ENCODE peak calls at places on chromosomes 1 and 21, in seven cellular contexts. T is fibroblast of the aortic adventitia, A is BJ, C is A549, S is SK-N-SH, W is IMR-90, E is mucosa of descending colon. J is an unnamed sample.

GRCh38 chr1:86692636-86693035 is 11.7 kb upstream of the SH3GLB1 start:
- DNase-seq in T (no peak), W (no peak), E (no peak), S (no peak), C (no peak), A (no peak), J (no peak)

GRCh38 chr1:17109897-17110554 is 9.2 kb downstream of the PADI2 start:
- DNase-seq in T (no peak), E (peak), W (no peak), S (no peak), C (no peak), A (no peak), J (no peak)

GRCh38 chr1:222777977-222778376 is 36.9 kb upstream of the DISP1 start:
- DNase-seq in T (peak), W (peak), C (no peak), E (no peak), S (no peak), A (no peak), J (peak)

GRCh38 chr1:209411491-209411929 is 172.0 kb upstream of the CAMK1G start:
- DNase-seq in A (no peak), E (no peak), S (no peak), C (no peak), W (peak), T (peak), J (peak)

GRCh38 chr21:16476056-16476850 is 746.5 kb downstream of the USP25 start:
- DNase-seq in C (no peak), E (no peak), S (no peak), T (peak), A (no peak), W (no peak), J (peak)

GRCh38 chr21:46142581-46143473 is 12.6 kb downstream of the FTCD start:
- DNase-seq in A (no peak), S (no peak), C (no peak), W (no peak), E (peak), T (no peak), J (no peak)

GRCh38 chr1:243459059-243459458 is 203.2 kb downstream of the SDCCAG8 start:
- DNase-seq in S (no peak), C (no peak), W (no peak), A (no peak), E (no peak), T (no peak), J (no peak)

GRCh38 chr1:224922404-224923164 is 6.9 kb upstream of the DNAH14 start:
- DNase-seq in A (no peak), C (peak), S (peak), W (peak), T (peak), E (no peak), J (peak)

GRCh38 chr1:7616076-7616833 is 154.8 kb upstream of the VAMP3 start:
- DNase-seq in S (no peak), W (peak), A (no peak), E (no peak), T (peak), C (peak), J (peak)

GRCh38 chr1:192907545-192908243 is 98.9 kb downstream of the RGS2 start:
- DNase-seq in W (peak), A (no peak), S (no peak), C (no peak), E (no peak), T (peak), J (peak)

GRCh38 chr1:20139776-20140612 is 871 bp downstream of the PLA2G2F start:
- DNase-seq in T (no peak), S (no peak), E (no peak), W (no peak), C (no peak), A (no peak), J (no peak)

GRCh38 chr1:57088689-57089088 is 122.9 kb upstream of the C8B start:
- DNase-seq in C (no peak), S (no peak), T (no peak), E (no peak), A (no peak), W (no peak), J (no peak)

GRCh38 chr1:32539584-32540571 is 651 bp downstream of the ZBTB8A start:
- DNase-seq in S (peak), T (peak), A (no peak), W (peak), C (peak), E (peak), J (peak)

GRCh38 chr1:85042413-85042812 is 5.9 kb downstream of the MCOLN3 start:
- DNase-seq in C (no peak), T (no peak), S (no peak), A (no peak), W (no peak), E (no peak), J (no peak)

GRCh38 chr1:85047144-85047471 is 1.2 kb downstream of the MCOLN3 start:
- DNase-seq in A (no peak), C (no peak), T (no peak), S (no peak), W (no peak), E (no peak), J (no peak)

GRCh38 chr1:85049735-85050166 is 1.5 kb upstream of the MCOLN3 start:
- DNase-seq in W (no peak), A (no peak), S (no peak), T (no peak), E (no peak), C (no peak), J (no peak)

GRCh38 chr1:85048296-85049064 is at the start of gene MCOLN3:
- DNase-seq in S (peak), C (peak), T (no peak), E (peak), W (no peak), A (no peak), J (no peak)

DNA sequence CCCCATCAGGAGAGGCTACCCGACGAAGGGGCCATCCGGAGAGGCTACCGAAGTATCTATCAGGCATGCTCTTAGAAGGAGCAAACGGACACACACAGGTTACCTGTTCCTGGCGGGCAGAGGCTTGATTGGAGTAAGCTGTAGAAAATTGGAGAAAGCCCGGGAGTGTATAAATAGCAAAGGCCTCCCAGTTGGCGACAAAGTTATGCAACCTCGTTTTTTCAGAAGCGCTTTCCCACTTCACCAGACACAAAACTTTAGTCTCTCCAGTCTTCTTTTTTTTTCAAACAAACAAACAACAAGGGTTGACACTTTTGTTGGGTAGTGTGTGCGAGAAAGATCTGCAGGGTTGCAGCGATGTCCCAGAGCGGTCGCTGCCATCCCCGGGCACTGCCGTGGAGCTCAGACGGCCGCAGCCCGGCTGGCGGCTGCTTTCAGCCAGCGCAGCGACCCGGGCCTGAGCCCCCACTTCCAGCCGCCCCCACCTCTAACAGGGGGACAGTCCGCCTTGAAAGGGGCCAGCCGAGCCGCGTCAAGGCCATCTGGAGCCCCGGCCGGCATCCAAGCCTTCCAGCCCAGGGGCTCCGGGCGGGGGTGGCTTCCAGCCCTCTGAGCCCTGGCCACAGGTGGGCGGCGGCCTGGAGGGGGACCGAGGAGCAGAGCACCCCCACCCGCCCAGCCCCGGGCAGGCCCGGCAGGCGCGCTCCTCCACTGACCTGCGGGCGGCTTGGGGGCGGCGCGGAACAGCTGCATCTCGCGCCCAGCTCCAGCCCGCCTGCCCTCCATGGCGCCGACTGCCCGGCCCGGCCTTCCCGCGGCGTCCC is 616 bp downstream of the MCOLN3 start:
- DNase-seq in C (peak), W (no peak), S (peak), A (no peak), E (peak), T (no peak), J (no peak)
- H3K4me3 ChIP-seq in C (peak), W (no peak), S (no peak), A (peak), E (peak), T (peak), J (peak)

GRCh38 chr1:150221552-150221951 is 14.4 kb downstream of the ANP32E start:
- DNase-seq in E (no peak), A (no peak), C (peak), S (peak), T (peak), W (peak), J (peak)
- TF ChIP-seq CTCF in E (no peak), A (peak), C (peak), S (peak), T (peak), W (peak), J (peak)

GRCh38 chr1:54324031-54324654 is 82.1 kb downstream of the SSBP3 start:
- DNase-seq in S (no peak), E (no peak), T (no peak), A (no peak), W (peak), C (no peak), J (no peak)

GRCh38 chr1:54324750-54325704 is 81.2 kb downstream of the SSBP3 start:
- DNase-seq in S (no peak), A (no peak), W (peak), T (peak), E (no peak), C (no peak), J (no peak)

GRCh38 chr1:54325705-54326461 is 80.3 kb downstream of the SSBP3 start:
- DNase-seq in W (no peak), C (no peak), E (no peak), A (no peak), T (no peak), S (peak), J (no peak)

GRCh38 chr1:54326577-54327385 is 79.4 kb downstream of the SSBP3 start:
- DNase-seq in C (no peak), W (peak), E (no peak), A (no peak), T (no peak), S (no peak), J (no peak)

GRCh38 chr1:54323324-54323739 is 82.9 kb downstream of the SSBP3 start:
- DNase-seq in E (no peak), S (no peak), T (no peak), W (no peak), A (no peak), C (no peak), J (no peak)
- H3K4me3 ChIP-seq in E (no peak), S (no peak), T (no peak), W (no peak), A (no peak), C (no peak), J (no peak)

DNA sequence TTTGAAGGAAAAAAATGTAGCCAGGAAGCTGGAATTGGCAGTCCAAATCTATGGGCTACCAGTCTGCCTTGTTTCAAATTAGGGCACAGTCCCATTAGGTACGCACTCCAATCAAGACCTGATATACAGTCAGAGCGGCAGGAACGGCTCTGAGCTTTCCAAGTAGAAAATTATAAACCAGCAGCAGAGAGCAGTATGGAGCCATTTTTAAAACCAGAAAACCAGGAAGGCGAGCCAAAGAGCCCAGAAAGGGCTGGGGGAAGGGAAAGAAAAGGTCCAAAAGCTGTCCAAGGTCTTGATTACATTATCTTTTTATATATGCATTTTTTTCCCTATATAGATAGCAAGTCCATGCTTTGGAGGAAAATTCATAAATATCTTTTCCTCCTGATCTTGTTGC is 719.0 kb downstream of the RWDD3 start:
- DNase-seq in C (no peak), W (peak), S (peak), E (no peak), A (no peak), T (peak), J (peak)
- TF ChIP-seq CTCF in C (no peak), W (peak), S (no peak), E (no peak), A (no peak), T (peak), J (peak)

GRCh38 chr1:201504799-201505504 is 2.0 kb downstream of the CSRP1 start:
- DNase-seq in W (no peak), A (no peak), T (no peak), S (no peak), E (no peak), C (no peak), J (no peak)

GRCh38 chr1:201502511-201502857 is 4.4 kb downstream of the CSRP1 start:
- DNase-seq in W (no peak), E (no peak), S (no peak), A (no peak), C (no peak), T (no peak), J (no peak)

GRCh38 chr1:201503397-201504176 is 3.3 kb downstream of the CSRP1 start:
- DNase-seq in W (peak), E (no peak), T (peak), C (peak), S (no peak), A (peak), J (peak)

GRCh38 chr1:201505505-201505893 is 1.4 kb downstream of the CSRP1 start:
- DNase-seq in W (peak), E (no peak), T (peak), S (no peak), A (no peak), C (no peak), J (peak)

DNA sequence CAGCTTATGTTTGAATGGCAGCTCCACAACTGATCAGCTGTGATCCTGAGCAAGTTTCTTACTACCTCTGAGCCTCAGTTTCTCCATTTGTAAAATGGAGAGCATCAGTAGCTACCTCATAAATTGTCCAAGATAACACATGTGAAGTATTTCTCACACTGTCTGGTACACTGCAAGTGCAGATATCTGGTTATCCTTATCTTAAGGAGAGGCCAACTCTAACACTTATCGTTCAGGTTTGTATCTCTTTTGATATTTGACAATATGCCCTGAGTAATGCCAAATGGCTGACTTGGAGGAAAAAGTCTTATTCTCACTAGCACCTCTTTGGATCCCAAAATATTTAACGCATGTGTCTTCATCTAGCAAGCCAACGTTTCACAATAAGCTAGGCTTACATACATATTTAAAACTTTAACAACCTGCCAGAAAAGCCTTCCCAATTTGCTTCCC is 2.7 kb downstream of the CSRP1 start:
- DNase-seq in S (no peak), W (peak), E (no peak), C (no peak), T (peak), A (no peak), J (peak)
- H3K4me3 ChIP-seq in S (no peak), W (peak), E (no peak), C (peak), T (no peak), A (peak), J (peak)

DNA sequence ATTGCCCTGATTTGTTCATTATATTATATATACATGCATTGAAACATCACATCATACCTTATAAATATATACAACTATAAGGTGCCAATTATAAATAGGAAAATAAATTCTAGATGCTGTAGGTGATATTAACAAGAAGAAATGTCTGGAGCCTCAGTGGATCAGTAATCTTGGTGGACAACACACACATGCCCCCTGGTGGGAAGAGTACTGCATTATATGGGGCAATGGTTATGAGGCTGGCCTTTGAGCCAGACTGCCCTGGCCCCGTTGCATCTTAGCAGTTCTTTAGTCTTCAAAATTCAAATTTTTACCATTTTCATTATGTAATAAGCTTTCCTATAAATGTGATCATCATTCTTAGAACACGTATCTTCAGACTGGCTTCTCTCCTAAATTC is 335.0 kb upstream of the GREM2 start:
- DNase-seq in A (no peak), C (peak), W (peak), S (peak), E (no peak), T (peak), J (peak)
- TF ChIP-seq CTCF in A (peak), C (peak), W (peak), S (peak), E (peak), T (peak), J (peak)

J was measured in choroid plexus epithelial cell.